ENCODE peak calls at places on chromosomes 3 and 15, in eight cellular contexts. Y is AG08395; V is RWPE1; E is retina; C is activated CD4-positive, alpha-beta T cell treated with anti-CD3 and anti-CD28 coated beads, Interleukin-2, amount 50 U/mL, for 4 hours; R is NAMALWA; P is neural crest cell; U is pancreas. F is an unnamed sample.

GRCh38 chr3:49028298-49028672 is 913 bp downstream of the IMPDH2 start:
- DNase-seq in Y (no peak), V (no peak), E (no peak), C (no peak), R (no peak), P (no peak), U (no peak), F (no peak)

GRCh38 chr15:67474405-67475080 is 46.4 kb upstream of the C15orf61 start:
- DNase-seq in Y (no peak), V (no peak), E (no peak), C (no peak), R (no peak), P (no peak), U (no peak), F (no peak)

GRCh38 chr3:49133226-49133951 is 539 bp upstream of the LAMB2 start:
- DNase-seq in Y (peak; percentile 94), V (peak; percentile 60), E (peak; percentile 92), C (no peak), R (no peak), P (peak; percentile 69), U (peak; percentile 82), F (peak; percentile 86)

GRCh38 chr3:129449279-129450115 is 9.5 kb downstream of the IFT122 start:
- DNase-seq in Y (no peak), V (no peak), E (peak; percentile 12), C (no peak), R (no peak), P (no peak), U (no peak), F (no peak)

GRCh38 chr15:73079570-73079969 is 27.3 kb downstream of the NEO1 start:
- DNase-seq in Y (no peak), V (no peak), E (no peak), C (no peak), R (no peak), P (no peak), U (no peak), F (no peak)

GRCh38 chr15:93270937-93271472 is 182.0 kb upstream of the RGMA start:
- DNase-seq in Y (no peak), V (no peak), E (no peak), C (no peak), R (no peak), P (no peak), U (no peak), F (no peak)

GRCh38 chr15:37789881-37790280 is 144.6 kb upstream of the TMCO5A start:
- DNase-seq in Y (peak; percentile 65), V (peak; percentile 56), E (no peak), C (no peak), R (no peak), P (no peak), U (no peak), F (no peak)

GRCh38 chr3:57017481-57017880 is 43.0 kb upstream of the SPATA12 start:
- DNase-seq in Y (no peak), V (no peak), E (no peak), C (no peak), R (no peak), P (no peak), U (no peak), F (no peak)

GRCh38 chr3:63325386-63325785 is 47.3 kb downstream of the SYNPR start:
- DNase-seq in Y (no peak), V (no peak), E (no peak), C (no peak), R (no peak), P (no peak), U (no peak), F (no peak)

GRCh38 chr3:139327231-139327630 is 16.6 kb upstream of the MRPS22 start:
- DNase-seq in Y (no peak), V (no peak), E (no peak), C (no peak), R (no peak), P (no peak), U (no peak), F (no peak)

GRCh38 chr15:90174140-90174891 is 26.8 kb upstream of the SEMA4B start:
- DNase-seq in Y (no peak), V (no peak), E (peak; percentile 39), C (no peak), R (no peak), P (no peak), U (peak; percentile 82), F (peak; percentile 81)

GRCh38 chr3:90062018-90062417 is 954.6 kb downstream of the EPHA3 start:
- DNase-seq in Y (no peak), V (peak; percentile 13), E (no peak), C (no peak), R (no peak), P (no peak), U (no peak), F (no peak)

F was measured in lung.